ENCODE peak calls at places on chromosomes 7 and 10, in ten cellular contexts. One of them, this sample, is unnamed.

GRCh38 chr10:96618648-96619047 is 31.8 kb upstream of the TM9SF3 start:
- DNase-seq in NCI-H446: no peak
- DNase-seq in stimulated activated CD4-positive, alpha-beta T cell treated with anti-CD3 and anti-CD28 coated beads, TNF-alpha, amount 100 ng/mL, for 24 hours: no peak
- DNase-seq in mucosa of gallbladder: peak; percentile 66
- DNase-seq in cardiac fibroblast: peak; percentile 71
- DNase-seq in NCI-H1105: no peak
- DNase-seq in T-cell: no peak
- DNase-seq in hippocampal formation: peak; percentile 34
- DNase-seq in KG1: no peak
- DNase-seq in ureter: no peak
- DNase-seq in this sample: no peak

GRCh38 chr10:70682920-70683600 is 10.8 kb downstream of the ADAMTS14 start:
- DNase-seq in NCI-H446: no peak
- DNase-seq in stimulated activated CD4-positive, alpha-beta T cell treated with anti-CD3 and anti-CD28 coated beads, TNF-alpha, amount 100 ng/mL, for 24 hours: no peak
- DNase-seq in mucosa of gallbladder: no peak
- DNase-seq in cardiac fibroblast: no peak
- DNase-seq in NCI-H1105: no peak
- DNase-seq in T-cell: no peak
- DNase-seq in hippocampal formation: no peak
- DNase-seq in KG1: no peak
- DNase-seq in ureter: no peak
- DNase-seq in this sample: no peak

GRCh38 chr10:94916423-94916822 is 22.0 kb upstream of the CYP2C9 start:
- DNase-seq in NCI-H446: no peak
- DNase-seq in stimulated activated CD4-positive, alpha-beta T cell treated with anti-CD3 and anti-CD28 coated beads, TNF-alpha, amount 100 ng/mL, for 24 hours: no peak
- DNase-seq in mucosa of gallbladder: no peak
- DNase-seq in cardiac fibroblast: no peak
- DNase-seq in NCI-H1105: no peak
- DNase-seq in T-cell: no peak
- DNase-seq in hippocampal formation: no peak
- DNase-seq in KG1: no peak
- DNase-seq in ureter: no peak
- DNase-seq in this sample: no peak

GRCh38 chr10:4977025-4977424 is 13.8 kb downstream of the AKR1C1 start:
- DNase-seq in NCI-H446: no peak
- DNase-seq in stimulated activated CD4-positive, alpha-beta T cell treated with anti-CD3 and anti-CD28 coated beads, TNF-alpha, amount 100 ng/mL, for 24 hours: no peak
- DNase-seq in mucosa of gallbladder: no peak
- DNase-seq in cardiac fibroblast: no peak
- DNase-seq in NCI-H1105: no peak
- DNase-seq in T-cell: no peak
- DNase-seq in hippocampal formation: no peak
- DNase-seq in KG1: no peak
- DNase-seq in ureter: no peak
- DNase-seq in this sample: no peak

GRCh38 chr10:22022257-22023051 is 18.9 kb upstream of the DNAJC1 start:
- DNase-seq in NCI-H446: peak; percentile 38
- DNase-seq in stimulated activated CD4-positive, alpha-beta T cell treated with anti-CD3 and anti-CD28 coated beads, TNF-alpha, amount 100 ng/mL, for 24 hours: peak; percentile 43
- DNase-seq in mucosa of gallbladder: peak; percentile 39
- DNase-seq in cardiac fibroblast: peak; percentile 86
- DNase-seq in NCI-H1105: no peak
- DNase-seq in T-cell: peak; percentile 60
- DNase-seq in hippocampal formation: no peak
- DNase-seq in KG1: no peak
- DNase-seq in ureter: no peak
- DNase-seq in this sample: no peak

GRCh38 chr7:123682690-123683089 is 27.0 kb downstream of the LMOD2 start:
- DNase-seq in NCI-H446: no peak
- DNase-seq in stimulated activated CD4-positive, alpha-beta T cell treated with anti-CD3 and anti-CD28 coated beads, TNF-alpha, amount 100 ng/mL, for 24 hours: no peak
- DNase-seq in mucosa of gallbladder: no peak
- DNase-seq in cardiac fibroblast: peak; percentile 83
- DNase-seq in NCI-H1105: no peak
- DNase-seq in T-cell: no peak
- DNase-seq in hippocampal formation: no peak
- DNase-seq in KG1: no peak
- DNase-seq in ureter: no peak
- DNase-seq in this sample: peak; percentile 59

GRCh38 chr10:75407716-75408511 is 6.3 kb upstream of the ZNF503 start:
- DNase-seq in NCI-H446: no peak
- DNase-seq in stimulated activated CD4-positive, alpha-beta T cell treated with anti-CD3 and anti-CD28 coated beads, TNF-alpha, amount 100 ng/mL, for 24 hours: no peak
- DNase-seq in mucosa of gallbladder: no peak
- DNase-seq in cardiac fibroblast: no peak
- DNase-seq in NCI-H1105: no peak
- DNase-seq in T-cell: no peak
- DNase-seq in hippocampal formation: no peak
- DNase-seq in KG1: no peak
- DNase-seq in ureter: no peak
- DNase-seq in this sample: no peak

GRCh38 chr7:95636140-95636539 is 39.8 kb upstream of the PDK4 start:
- DNase-seq in NCI-H446: no peak
- DNase-seq in stimulated activated CD4-positive, alpha-beta T cell treated with anti-CD3 and anti-CD28 coated beads, TNF-alpha, amount 100 ng/mL, for 24 hours: no peak
- DNase-seq in mucosa of gallbladder: no peak
- DNase-seq in cardiac fibroblast: no peak
- DNase-seq in NCI-H1105: no peak
- DNase-seq in T-cell: no peak
- DNase-seq in hippocampal formation: no peak
- DNase-seq in KG1: no peak
- DNase-seq in ureter: no peak
- DNase-seq in this sample: no peak

GRCh38 chr10:74976565-74976964 is 134.9 kb upstream of the SAMD8 start:
- DNase-seq in NCI-H446: no peak
- DNase-seq in stimulated activated CD4-positive, alpha-beta T cell treated with anti-CD3 and anti-CD28 coated beads, TNF-alpha, amount 100 ng/mL, for 24 hours: no peak
- DNase-seq in mucosa of gallbladder: no peak
- DNase-seq in cardiac fibroblast: no peak
- DNase-seq in NCI-H1105: no peak
- DNase-seq in T-cell: no peak
- DNase-seq in hippocampal formation: no peak
- DNase-seq in KG1: no peak
- DNase-seq in ureter: no peak
- DNase-seq in this sample: no peak

GRCh38 chr7:113891828-113892227 is 27.0 kb downstream of the PPP1R3A start:
- DNase-seq in NCI-H446: no peak
- DNase-seq in stimulated activated CD4-positive, alpha-beta T cell treated with anti-CD3 and anti-CD28 coated beads, TNF-alpha, amount 100 ng/mL, for 24 hours: no peak
- DNase-seq in mucosa of gallbladder: no peak
- DNase-seq in cardiac fibroblast: peak; percentile 35
- DNase-seq in NCI-H1105: no peak
- DNase-seq in T-cell: no peak
- DNase-seq in hippocampal formation: no peak
- DNase-seq in KG1: no peak
- DNase-seq in ureter: no peak
- DNase-seq in this sample: no peak

GRCh38 chr7:87213252-87213651 is 6.3 kb downstream of the TMEM243 start:
- DNase-seq in NCI-H446: no peak
- DNase-seq in stimulated activated CD4-positive, alpha-beta T cell treated with anti-CD3 and anti-CD28 coated beads, TNF-alpha, amount 100 ng/mL, for 24 hours: no peak
- DNase-seq in mucosa of gallbladder: no peak
- DNase-seq in cardiac fibroblast: no peak
- DNase-seq in NCI-H1105: no peak
- DNase-seq in T-cell: no peak
- DNase-seq in hippocampal formation: no peak
- DNase-seq in KG1: no peak
- DNase-seq in ureter: no peak
- DNase-seq in this sample: no peak

This sample was measured in tibial nerve.